ENCODE peak calls at places on chromosomes 16 and 17, in five cellular contexts. V, F, O, P and M are unnamed samples.

GRCh38 chr17:50114849-50115357 is 15.1 kb downstream of the SAMD14 start:
- DNase-seq in F (peak; percentile 80), V (peak; percentile 93), P (peak; percentile 75), O (peak; percentile 84), M (peak; percentile 56)

GRCh38 chr16:80203821-80204220 is 337.0 kb upstream of the DYNLRB2 start:
- DNase-seq in P (no peak), V (no peak), F (no peak), O (no peak), M (no peak)

GRCh38 chr16:12436201-12436657 is 367.5 kb downstream of the CPPED1 start:
- DNase-seq in O (no peak), P (no peak), F (no peak), V (no peak), M (no peak)

GRCh38 chr17:81807839-81808238 is 3.9 kb downstream of the GCGR start:
- DNase-seq in O (no peak), F (no peak), V (no peak), P (no peak), M (no peak)

GRCh38 chr17:34542700-34543336 is 36.6 kb upstream of the TMEM132E start:
- DNase-seq in F (peak; percentile 46), P (peak; percentile 35), V (peak; percentile 74), O (peak; percentile 48), M (no peak)

GRCh38 chr17:36705651-36706436 is 104.5 kb downstream of the MRM1 start:
- DNase-seq in F (peak; percentile 40), P (peak; percentile 58), O (peak; percentile 44), V (peak; percentile 81), M (peak; percentile 44)

GRCh38 chr17:78013683-78014467 is 55.4 kb downstream of the TNRC6C start:
- DNase-seq in O (peak; percentile 85), V (peak; percentile 88), P (peak; percentile 82), F (peak; percentile 79), M (peak; percentile 37)

GRCh38 chr17:55660171-55660886 is 62.3 kb downstream of the TMEM100 start:
- DNase-seq in P (peak; percentile 46), V (peak; percentile 85), F (peak; percentile 53), O (no peak), M (no peak)

GRCh38 chr16:35798885-35799426 is 2339.5 kb downstream of the TP53TG3F start:
- DNase-seq in V (no peak), P (no peak), O (no peak), F (no peak), M (no peak)

GRCh38 chr16:3030128-3030871 is 6.4 kb downstream of the BICDL2 start:
- DNase-seq in P (no peak), V (no peak), O (no peak), F (no peak), M (no peak)

GRCh38 chr16:67943619-67944503 is at the start of gene LCAT:
- DNase-seq in O (no peak), F (no peak), P (no peak), V (no peak), M (no peak)

GRCh38 chr16:19115148-19116021 is 1.6 kb downstream of the ITPRIPL2 start:
- DNase-seq in F (no peak), V (no peak), P (no peak), O (no peak), M (peak; percentile 63)

GRCh38 chr16:47622666-47623176 is 161.6 kb downstream of the PHKB start:
- DNase-seq in P (no peak), O (no peak), F (no peak), V (no peak), M (no peak)

GRCh38 chr17:5784791-5785190 is 200.5 kb upstream of the NLRP1 start:
- DNase-seq in P (no peak), F (no peak), V (no peak), O (peak; percentile 88), M (no peak)

GRCh38 chr17:80959330-80960036 is 32.2 kb upstream of the CHMP6 start:
- DNase-seq in V (no peak), P (no peak), F (no peak), O (peak; percentile 45), M (peak; percentile 51)

GRCh38 chr16:19717319-19717718 is 708 bp downstream of the KNOP1 start:
- DNase-seq in P (no peak), F (peak; percentile 11), V (peak; percentile 50), O (no peak), M (no peak)

GRCh38 chr17:48194097-48194550 is 86.6 kb downstream of the SNX11 start:
- DNase-seq in F (no peak), V (no peak), O (peak; percentile 97), P (no peak), M (no peak)

GRCh38 chr17:37089998-37090397 is 141.2 kb downstream of the AATF start:
- DNase-seq in V (no peak), O (no peak), F (no peak), P (no peak), M (no peak)

GRCh38 chr16:56871172-56871593 is 6.2 kb downstream of the SLC12A3 start:
- DNase-seq in P (peak; percentile 46), O (peak; percentile 12), V (no peak), F (no peak), M (peak; percentile 75)

GRCh38 chr17:17570207-17570797 is 21.2 kb downstream of the PEMT start:
- DNase-seq in F (no peak), O (peak; percentile 72), P (peak; percentile 70), V (peak; percentile 46), M (no peak)

GRCh38 chr16:31348578-31348977 is 6.4 kb upstream of the ITGAX start:
- DNase-seq in O (no peak), V (no peak), P (no peak), F (no peak), M (no peak)

GRCh38 chr17:70074991-70075390 is at the start of gene KCNJ16:
- DNase-seq in F (no peak), V (no peak), O (no peak), P (peak; percentile 89), M (no peak)

GRCh38 chr17:45312477-45313418 is 4.1 kb downstream of the MAP3K14 start:
- DNase-seq in F (no peak), V (no peak), O (peak; percentile 54), P (no peak), M (no peak)

GRCh38 chr16:84503751-84504395 is 586 bp downstream of the MEAK7 start:
- DNase-seq in P (peak; percentile 48), O (peak; percentile 22), V (no peak), F (no peak), M (peak; percentile 48)

GRCh38 chr17:56593741-56594527 is 435 bp downstream of the NOG start:
- DNase-seq in O (peak; percentile 79), P (peak; percentile 64), F (peak; percentile 3), V (no peak), M (peak; percentile 69)

GRCh38 chr17:41500131-41500911 is 5.1 kb downstream of the KRT13 start:
- DNase-seq in P (peak; percentile 60), O (peak; percentile 82), F (no peak), V (no peak), M (peak; percentile 92)

GRCh38 chr17:43800736-43801135 is 20.5 kb downstream of the CFAP97D1 start:
- DNase-seq in F (no peak), V (no peak), P (no peak), O (no peak), M (no peak)

GRCh38 chr17:74922694-74923537 is at the start of gene USH1G:
- DNase-seq in F (no peak), O (peak; percentile 11), P (peak; percentile 32), V (peak; percentile 24), M (no peak)

GRCh38 chr16:694187-694862 is 4.1 kb upstream of the WDR24 start:
- DNase-seq in P (no peak), O (no peak), F (no peak), V (no peak), M (no peak)

GRCh38 chr17:48429638-48430586 is at the start of gene SKAP1:
- DNase-seq in O (no peak), V (no peak), F (no peak), P (peak; percentile 13), M (no peak)

GRCh38 chr16:86566601-86566965 is at the start of gene FOXC2:
- DNase-seq in F (no peak), P (peak; percentile 91), O (no peak), V (no peak), M (no peak)

GRCh38 chr17:40287159-40287493 is 553 bp upstream of the CDC6 start:
- DNase-seq in P (no peak), O (no peak), V (no peak), F (no peak), M (no peak)
- H3K9me2 ChIP-seq in P (no peaks in the 10 kb centered on the region), O (no peaks in the 10 kb centered on the region), V (no peaks in the 10 kb centered on the region), F (no peaks in the 10 kb centered on the region), M (no peaks in the 10 kb centered on the region)

GRCh38 chr17:16353702-16354174 is 469 bp upstream of the CENPV start:
- DNase-seq in F (no peak), V (no peak), P (no peak), O (no peak), M (no peak)

GRCh38 chr17:16352303-16352837 is 899 bp downstream of the CENPV start:
- DNase-seq in F (peak; percentile 51), P (peak; percentile 66), O (no peak), V (peak; percentile 81), M (no peak)

GRCh38 chr17:16352838-16353701 is at the start of gene CENPV:
- DNase-seq in V (peak; percentile 83), F (peak; percentile 85), P (peak; percentile 85), O (no peak), M (peak; percentile 49)

GRCh38 chr17:16349461-16349860 is 3.8 kb downstream of the CENPV start:
- DNase-seq in O (no peak), V (no peak), P (no peak), F (peak; percentile 52), M (no peak)

GRCh38 chr17:16351831-16352230 is 1.4 kb downstream of the CENPV start:
- DNase-seq in P (no peak), F (no peak), O (no peak), V (no peak), M (no peak)
- H3K27ac ChIP-seq in P (peak overlapping the region; percentile 91), F (peak overlapping the region; percentile 59), O (no peak overlapping the region), V (peak overlapping the region; percentile 61), M (no peak overlapping the region)

GRCh38 chr16:71969353-71969752 is 30.8 kb downstream of the PKD1L3 start:
- DNase-seq in V (no peak), F (no peak), O (no peak), P (no peak), M (no peak)
- H3K9me2 ChIP-seq in V (no peaks in the 10 kb centered on the region), F (no peaks in the 10 kb centered on the region), O (no peaks in the 10 kb centered on the region), P (no peaks in the 10 kb centered on the region), M (no peaks in the 10 kb centered on the region)

GRCh38 chr17:1872976-1873375 is 43.2 kb downstream of the RPA1 start:
- DNase-seq in V (no peak), F (no peak), O (no peak), P (no peak), M (no peak)

GRCh38 chr17:1873418-1873817 is 43.6 kb downstream of the RPA1 start:
- DNase-seq in P (no peak), O (no peak), F (no peak), V (no peak), M (no peak)

GRCh38 chr17:1872254-1872653 is 42.4 kb downstream of the RPA1 start:
- DNase-seq in V (no peak), F (no peak), P (no peak), O (no peak), M (no peak)

GRCh38 chr17:1878419-1879121 is 48.8 kb downstream of the RPA1 start:
- DNase-seq in O (peak; percentile 31), V (no peak), F (no peak), P (no peak), M (no peak)

DNA sequence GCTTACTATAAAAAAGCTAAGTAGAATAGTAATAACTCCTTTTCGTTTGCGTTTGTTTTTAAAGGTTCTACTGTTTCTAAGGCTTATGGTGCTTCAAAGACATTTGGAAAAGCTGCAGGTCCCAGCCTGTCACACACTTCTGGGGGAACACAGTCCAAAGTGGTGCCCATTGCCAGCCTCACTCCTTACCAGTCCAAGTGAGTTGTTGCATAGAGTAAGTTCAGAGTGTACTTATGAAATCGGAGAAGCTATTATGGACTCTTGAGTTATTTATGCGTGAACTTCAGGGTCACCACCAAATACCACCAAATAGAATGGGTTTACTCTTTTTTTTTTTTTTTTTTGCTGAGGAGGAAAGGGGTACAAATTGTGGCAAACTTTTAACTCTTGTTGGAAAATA is 45.8 kb downstream of the RPA1 start:
- DNase-seq in V (no peak), F (no peak), O (no peak), P (no peak), M (no peak)
- H3K27ac ChIP-seq in V (no peak overlapping the region), F (no peak overlapping the region), O (no peak overlapping the region), P (no peak overlapping the region), M (no peak overlapping the region)